ENCODE peak calls at places on chromosomes 3 and 15, in four cellular contexts. W is transverse colon, Q is GM23338, S is stomach. Z is an unnamed sample.

GRCh38 chr3:56456117-56456516 is 12.2 kb downstream of the ERC2 start:
- DNase-seq in W (no peak), Q (no peak), S (no peak), Z (no peak)

GRCh38 chr3:119469378-119470189 is 821 bp downstream of the POGLUT1 start:
- DNase-seq in W (no peak), Q (no peak), S (no peak), Z (no peak)

GRCh38 chr3:191499307-191500125 is 38.6 kb downstream of the PYDC2 start:
- DNase-seq in W (peak; percentile 8), Q (peak; percentile 13), S (peak; percentile 36), Z (peak; percentile 21)

GRCh38 chr3:39808467-39809180 is 785 bp upstream of the MYRIP start:
- DNase-seq in W (no peak), Q (peak; percentile 89), S (peak; percentile 40), Z (peak; percentile 8)

GRCh38 chr3:158347966-158348365 is 223.0 kb upstream of the MLF1 start:
- DNase-seq in W (no peak), Q (no peak), S (no peak), Z (no peak)

GRCh38 chr3:45559560-45560118 is 34.9 kb upstream of the LIMD1 start:
- DNase-seq in W (no peak), Q (no peak), S (no peak), Z (no peak)

GRCh38 chr3:189941679-189942078 is 179.0 kb downstream of the P3H2 start:
- DNase-seq in W (no peak), Q (no peak), S (peak; percentile 37), Z (no peak)

GRCh38 chr15:67080118-67080899 is 14.9 kb downstream of the SMAD3 start:
- DNase-seq in W (no peak), Q (no peak), S (peak; percentile 63), Z (no peak)

GRCh38 chr3:107962946-107963345 is 127.9 kb downstream of the CD47 start:
- DNase-seq in W (no peak), Q (no peak), S (no peak), Z (no peak)

GRCh38 chr15:62298811-62299210 is 133.7 kb upstream of the C2CD4B start:
- DNase-seq in W (no peak), Q (no peak), S (no peak), Z (no peak)

GRCh38 chr3:71525376-71525775 is 58.2 kb downstream of the FOXP1 start:
- DNase-seq in W (no peak), Q (no peak), S (no peak), Z (no peak)

GRCh38 chr15:65903296-65904073 is 34.2 kb downstream of the RAB11A start:
- DNase-seq in W (no peak), Q (no peak), S (no peak), Z (no peak)

GRCh38 chr15:101110681-101111569 is 140.9 kb downstream of the CHSY1 start:
- DNase-seq in W (no peak), Q (no peak), S (no peak), Z (no peak)

GRCh38 chr3:27590437-27591320 is 106.5 kb upstream of the SLC4A7 start:
- DNase-seq in W (no peak), Q (no peak), S (no peak), Z (no peak)

GRCh38 chr15:42577514-42578031 is 2.2 kb downstream of the STARD9 start:
- DNase-seq in W (no peak), Q (no peak), S (no peak), Z (no peak)

GRCh38 chr3:4898454-4899313 is 80.6 kb upstream of the BHLHE40 start:
- DNase-seq in W (no peak), Q (no peak), S (no peak), Z (no peak)

GRCh38 chr3:142680710-142681109 is 43.1 kb upstream of the TRPC1 start:
- DNase-seq in W (no peak), Q (peak; percentile 16), S (no peak), Z (no peak)

GRCh38 chr3:44419923-44420650 is 57.4 kb downstream of the ZNF445 start:
- DNase-seq in W (no peak), Q (no peak), S (no peak), Z (no peak)

GRCh38 chr15:58593870-58594269 is 155.6 kb downstream of the ADAM10 start:
- DNase-seq in W (no peak), Q (no peak), S (no peak), Z (no peak)

GRCh38 chr15:32861741-32862140 is 143.9 kb downstream of the GREM1 start:
- DNase-seq in W (peak; percentile 22), Q (peak; percentile 50), S (no peak), Z (no peak)

GRCh38 chr3:184815046-184815930 is 3.3 kb downstream of the VPS8 start:
- DNase-seq in W (no peak), Q (no peak), S (no peak), Z (no peak)

GRCh38 chr15:59388670-59389069 is 16.0 kb upstream of the MYO1E start:
- DNase-seq in W (no peak), Q (no peak), S (no peak), Z (no peak)

GRCh38 chr3:152832046-152832445 is 2.9 kb upstream of the P2RY1 start:
- DNase-seq in W (no peak), Q (no peak), S (no peak), Z (no peak)

GRCh38 chr3:194165619-194166018 is 29.7 kb downstream of the HES1 start:
- DNase-seq in W (no peak), Q (no peak), S (no peak), Z (no peak)

GRCh38 chr3:173502983-173503568 is 105.5 kb downstream of the NLGN1 start:
- DNase-seq in W (no peak), Q (no peak), S (no peak), Z (no peak)

DNA sequence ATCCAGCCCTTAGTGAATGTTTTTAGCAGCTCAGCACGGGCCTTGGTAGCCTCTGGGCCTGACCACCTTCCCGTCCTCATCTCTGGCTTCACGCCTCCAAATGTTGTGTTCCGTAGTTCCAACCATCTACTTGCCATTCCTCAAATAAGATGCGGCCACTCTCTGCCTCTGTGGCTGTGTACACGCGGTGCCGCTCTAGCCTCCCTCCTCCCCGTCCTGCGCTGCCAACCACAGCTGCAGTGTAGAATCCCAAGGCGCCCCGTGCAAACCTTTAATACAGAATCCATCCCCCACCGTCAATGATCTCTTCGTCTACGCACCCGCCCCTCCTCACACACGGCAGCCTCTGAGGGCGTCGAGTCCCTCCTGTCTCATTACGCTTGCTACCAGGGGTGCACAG is 77.2 kb downstream of the VGLL4 start:
- DNase-seq in W (no peak), Q (no peak), S (no peak), Z (no peak)
- H3K4me1 ChIP-seq in W (peaks cover 5% of the 10 kb centered on the region), Q (no peaks in the 10 kb centered on the region), S (peaks cover 67% of the 10 kb centered on the region), Z (no peaks in the 10 kb centered on the region)

DNA sequence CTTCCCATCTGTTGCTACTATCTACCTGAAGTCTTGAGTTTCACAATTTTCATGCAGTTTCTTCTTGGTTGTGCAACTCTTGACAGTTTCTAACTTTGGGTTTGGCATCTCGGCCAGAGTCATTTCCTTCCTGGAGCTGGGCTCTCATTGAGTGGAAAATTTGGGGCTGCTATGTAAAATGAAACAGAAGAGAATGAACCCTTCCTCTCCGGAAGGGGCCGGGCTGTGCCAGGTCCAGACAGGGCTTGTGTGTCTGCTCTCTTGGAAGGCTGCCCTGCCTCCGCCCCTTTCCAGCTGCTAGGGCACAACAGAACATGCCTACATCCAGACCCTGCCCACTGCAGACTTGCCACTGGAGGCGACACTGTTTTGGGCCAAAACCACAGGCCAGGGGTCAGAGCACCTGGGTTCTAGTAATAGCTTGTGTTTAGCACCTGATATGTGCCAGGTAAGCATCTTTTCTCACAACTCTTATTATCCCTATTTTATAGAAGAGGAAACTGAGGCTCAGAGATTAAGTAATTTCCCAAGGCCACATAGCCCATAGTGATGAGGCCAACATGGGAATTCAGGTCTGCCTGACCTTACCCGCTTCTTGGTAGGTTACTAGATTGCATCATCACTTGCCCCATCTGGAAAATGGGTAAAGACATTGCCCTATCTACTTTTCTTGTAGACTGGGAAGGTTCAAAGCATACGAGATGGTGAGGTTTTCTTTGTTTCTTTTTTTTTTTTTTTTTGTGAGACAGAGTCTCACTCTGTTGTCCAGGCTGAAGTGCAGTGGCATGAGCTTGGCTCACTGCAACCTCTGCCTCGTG is 25.0 kb downstream of the IRAK2 start:
- DNase-seq in W (peak; percentile 78), Q (no peak), S (peak; percentile 89), Z (peak; percentile 94)
- TF ChIP-seq POLR2AphosphoS5 in W (no peak), Q (no peak), S (peak; percentile 29), Z (peak; percentile 92)

GRCh38 chr3:42070089-42070885 is 20.9 kb upstream of the TRAK1 start:
- DNase-seq in W (peak; percentile 51), Q (no peak), S (no peak), Z (no peak)
- H3K4me1 ChIP-seq in W (peaks cover 74% of the 10 kb centered on the region), Q (peaks cover 17% of the 10 kb centered on the region), S (peaks cover 89% of the 10 kb centered on the region), Z (peaks cover 20% of the 10 kb centered on the region)

DNA sequence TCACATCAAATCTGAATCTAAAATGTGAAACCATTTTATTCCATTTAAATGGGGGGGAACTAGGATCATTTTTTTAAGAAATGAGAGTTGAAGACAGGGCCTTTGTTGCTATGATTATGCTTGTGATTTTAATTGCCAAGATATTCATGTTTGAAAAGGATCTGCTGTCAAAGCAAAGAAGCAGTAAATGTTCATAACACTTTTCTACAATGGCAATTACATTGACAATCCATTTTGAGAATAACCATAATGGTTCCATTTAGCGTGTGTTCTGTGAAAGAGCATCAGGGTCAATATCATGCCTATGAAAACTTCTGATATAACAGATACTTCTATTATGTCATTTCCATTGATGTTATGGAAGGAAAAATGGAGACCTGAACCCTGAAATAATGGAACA is 745.8 kb upstream of the SGO1 start:
- DNase-seq in W (no peak), Q (no peak), S (no peak), Z (no peak)
- TF ChIP-seq POLR2AphosphoS5 in W (no peak), Q (no peak), S (no peak), Z (no peak)

GRCh38 chr3:52121459-52121795 is 32.8 kb downstream of the POC1A start:
- DNase-seq in W (peak; percentile 24), Q (no peak), S (no peak), Z (no peak)
- H3K4me1 ChIP-seq in W (no peaks in the 10 kb centered on the region), Q (no peaks in the 10 kb centered on the region), S (peaks cover 20% of the 10 kb centered on the region), Z (no peaks in the 10 kb centered on the region)

GRCh38 chr3:197901626-197902025 is 48.4 kb upstream of the RPL35A start:
- DNase-seq in W (no peak), Q (no peak), S (no peak), Z (no peak)

GRCh38 chr3:197908957-197909701 is 40.9 kb upstream of the RPL35A start:
- DNase-seq in W (no peak), Q (no peak), S (no peak), Z (no peak)

GRCh38 chr3:197906850-197907187 is 43.2 kb upstream of the RPL35A start:
- DNase-seq in W (no peak), Q (no peak), S (no peak), Z (no peak)

GRCh38 chr3:197907196-197907595 is 42.8 kb upstream of the RPL35A start:
- DNase-seq in W (no peak), Q (no peak), S (no peak), Z (no peak)

GRCh38 chr3:197906023-197906849 is 43.8 kb upstream of the RPL35A start:
- DNase-seq in W (peak; percentile 87), Q (peak; percentile 92), S (peak; percentile 87), Z (peak; percentile 78)
- TF ChIP-seq POLR2AphosphoS5 in W (peak; percentile 27), Q (no peak), S (no peak), Z (peak; percentile 57)

DNA sequence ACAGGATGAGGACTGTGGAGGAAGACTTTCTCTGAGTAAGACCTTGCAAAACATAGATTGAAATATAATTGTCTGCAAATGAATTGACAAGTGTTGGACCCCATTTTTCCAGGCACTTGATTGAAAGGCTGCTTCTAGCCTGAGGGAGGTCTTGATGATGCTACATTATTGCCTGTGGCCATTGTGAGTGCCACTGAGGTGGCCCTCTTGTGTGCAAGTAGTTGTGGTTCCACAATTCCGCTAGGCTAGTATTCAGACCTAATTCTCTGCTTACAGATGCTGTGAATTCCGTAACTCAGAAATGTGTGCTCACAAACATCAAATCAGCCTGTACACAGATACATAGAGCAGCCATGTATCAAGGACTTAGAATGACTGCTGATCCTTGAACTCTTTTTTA is 34.6 kb downstream of the FNDC3B start:
- DNase-seq in W (no peak), Q (no peak), S (no peak), Z (no peak)
- H3K4me1 ChIP-seq in W (peaks cover 42% of the 10 kb centered on the region), Q (peaks cover 65% of the 10 kb centered on the region), S (peaks cover 92% of the 10 kb centered on the region), Z (no peaks in the 10 kb centered on the region)

GRCh38 chr15:23869391-23869790 is 182.3 kb upstream of the NDN start:
- DNase-seq in W (peak; percentile 37), Q (peak; percentile 92), S (no peak), Z (no peak)
- TF ChIP-seq POLR2AphosphoS5 in W (no peak), Q (peak; percentile 36), S (no peak), Z (no peak)